ENCODE peak calls at places on chromosomes 16 and 17, in ten cellular contexts. Z, G, U, D, F, Q, J, N, B and W are unnamed samples.
A peak's percentile ranks its signal among the peaks of the same experiment; 100 is the strongest.

GRCh38 chr17:16916557-16916920 is 55.4 kb downstream of the TNFRSF13B start:
- DNase-seq in Z (no peak), G (no peak), U (no peak), D (no peak), F (no peak), Q (no peak), J (no peak), N (no peak), B (no peak), W (no peak)

GRCh38 chr16:12458591-12459400 is 344.9 kb downstream of the CPPED1 start:
- DNase-seq in Z (no peak), G (no peak), U (no peak), D (peak; percentile 6), F (no peak), Q (no peak), J (no peak), N (no peak), B (peak; percentile 44), W (no peak)

GRCh38 chr17:47694018-47694817 is at the start of gene TBKBP1:
- DNase-seq in Z (peak; percentile 79), G (no peak), U (peak; percentile 27), D (peak; percentile 82), F (peak; percentile 85), Q (peak; percentile 87), J (no peak), N (no peak), B (peak; percentile 72), W (peak; percentile 92)

GRCh38 chr16:83045790-83046189 is 419.0 kb downstream of the CDH13 start:
- DNase-seq in Z (no peak), G (no peak), U (no peak), D (no peak), F (no peak), Q (no peak), J (no peak), N (no peak), B (no peak), W (no peak)

GRCh38 chr17:1182831-1183578 is 3.2 kb upstream of the ABR start:
- DNase-seq in Z (no peak), G (no peak), U (peak; percentile 37), D (no peak), F (no peak), Q (no peak), J (no peak), N (no peak), B (no peak), W (no peak)

GRCh38 chr17:20206068-20206467 is 196.9 kb downstream of the SPECC1 start:
- DNase-seq in Z (no peak), G (peak; percentile 43), U (no peak), D (no peak), F (no peak), Q (no peak), J (peak; percentile 18), N (no peak), B (no peak), W (no peak)

GRCh38 chr17:35376245-35376644 is 2.8 kb upstream of the SLFN11 start:
- DNase-seq in Z (no peak), G (no peak), U (peak; percentile 20), D (no peak), F (no peak), Q (no peak), J (peak; percentile 82), N (no peak), B (no peak), W (no peak)

GRCh38 chr17:69567130-69567529 is 152.6 kb downstream of the MAP2K6 start:
- DNase-seq in Z (no peak), G (no peak), U (peak; percentile 41), D (no peak), F (no peak), Q (peak; percentile 8), J (no peak), N (no peak), B (no peak), W (peak; percentile 41)

GRCh38 chr16:49523435-49524159 is 150.0 kb downstream of the C16orf78 start:
- DNase-seq in Z (no peak), G (no peak), U (no peak), D (peak; percentile 86), F (no peak), Q (no peak), J (no peak), N (no peak), B (no peak), W (no peak)

GRCh38 chr16:85580684-85581083 is 32.4 kb upstream of the GSE1 start:
- DNase-seq in Z (no peak), G (no peak), U (no peak), D (no peak), F (no peak), Q (no peak), J (no peak), N (no peak), B (no peak), W (no peak)

GRCh38 chr16:78743556-78743955 is 644.1 kb downstream of the WWOX start:
- DNase-seq in Z (no peak), G (no peak), U (no peak), D (no peak), F (no peak), Q (no peak), J (no peak), N (no peak), B (no peak), W (no peak)

GRCh38 chr16:600781-601180 is 10.9 kb downstream of the RAB40C start:
- DNase-seq in Z (no peak), G (no peak), U (peak; percentile 58), D (no peak), F (no peak), Q (no peak), J (no peak), N (no peak), B (no peak), W (peak; percentile 69)
- TF ChIP-seq CTCF in Z (no peak), G (no peak), U (peak; percentile 65), D (peak; percentile 39), F (no peak), Q (no peak), J (peak; percentile 16), N (no peak), B (no peak), W (peak; percentile 46)

DNA sequence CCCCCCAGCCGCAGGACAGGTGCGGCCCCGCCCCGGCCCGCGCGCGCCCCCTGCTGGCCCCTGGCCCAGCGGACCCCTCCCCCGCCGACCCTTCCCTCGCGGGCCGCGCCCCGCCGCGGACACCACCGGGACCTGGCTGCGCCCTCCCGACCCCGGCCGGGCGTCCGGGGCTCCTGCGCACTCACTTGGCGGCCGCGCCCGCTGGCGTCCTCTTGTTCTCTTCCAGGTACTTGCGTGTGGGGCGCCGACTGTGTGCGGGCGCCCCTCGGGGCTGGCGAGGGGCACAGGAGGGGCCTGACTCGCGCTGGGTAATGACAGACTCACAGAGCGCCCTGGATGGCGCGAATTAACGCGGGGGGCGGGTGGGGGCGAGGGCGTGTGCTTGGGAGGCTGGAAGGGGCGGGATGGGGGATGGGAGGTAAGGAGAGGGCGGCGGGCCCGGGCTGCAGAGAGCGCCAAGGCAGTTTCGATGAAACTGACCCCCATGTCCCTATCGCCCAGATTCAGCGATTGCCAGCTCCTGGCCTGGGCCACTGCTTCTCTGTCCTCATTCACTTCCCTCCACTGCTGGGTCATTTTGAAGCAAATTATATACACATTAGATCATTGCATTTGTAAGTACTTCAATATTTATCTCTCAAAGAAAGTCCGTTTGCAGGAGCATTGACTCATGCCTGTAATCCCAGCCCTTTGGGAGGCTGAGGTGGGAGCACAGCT is 445 bp upstream of the DBNDD1 start:
- DNase-seq in Z (no peak), G (no peak), U (peak; percentile 75), D (peak; percentile 38), F (peak; percentile 70), Q (peak; percentile 65), J (peak; percentile 69), N (no peak), B (peak; percentile 93), W (peak; percentile 86)
- TF ChIP-seq CTCF in Z (peak; percentile 19), G (no peak), U (peak; percentile 7), D (peak; percentile 48), F (no peak), Q (peak; percentile 59), J (no peak), N (peak; percentile 33), B (peak; percentile 27), W (peak; percentile 53)

DNA sequence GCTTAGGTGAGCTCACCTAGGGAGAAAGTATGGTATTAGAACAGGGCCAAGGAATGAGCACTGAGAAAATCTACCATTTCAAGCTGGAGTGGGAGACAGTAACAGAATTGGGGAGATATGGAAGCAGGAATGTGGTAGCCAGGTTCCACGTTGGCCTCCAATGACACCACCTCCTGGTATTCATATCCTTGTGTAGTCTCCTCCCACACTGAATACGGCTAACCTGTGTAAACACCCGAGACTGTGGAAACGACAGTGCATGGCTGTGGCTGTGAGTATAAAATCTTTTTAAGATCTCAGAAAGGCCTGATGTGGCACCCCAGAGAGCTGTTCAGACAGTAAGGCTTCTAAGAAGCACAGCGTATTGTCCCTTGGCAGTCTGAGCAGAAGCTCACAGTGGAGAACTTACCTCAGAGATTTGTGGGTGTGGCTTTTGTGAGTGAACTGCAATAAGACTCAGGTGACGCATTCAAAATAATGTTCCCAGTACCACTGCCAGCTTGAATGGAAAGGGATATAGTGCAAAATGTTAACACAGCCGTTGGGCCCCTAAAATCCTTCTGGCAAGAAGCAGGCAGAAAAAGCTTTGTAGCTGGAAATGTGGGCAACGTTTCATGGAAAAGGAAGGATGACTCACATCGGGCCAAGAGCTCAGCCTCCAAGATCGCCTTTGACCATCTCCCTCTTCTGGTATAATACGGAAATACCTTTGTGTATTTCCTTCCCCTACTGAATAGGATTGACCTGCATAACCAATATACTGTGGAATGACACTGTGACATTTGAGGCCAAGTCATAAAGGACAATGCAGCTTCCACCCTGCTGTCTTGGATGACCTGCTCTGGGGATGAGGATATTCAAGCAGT is 14.4 kb downstream of the SDR42E1 start:
- DNase-seq in Z (no peak), G (no peak), U (peak; percentile 70), D (no peak), F (no peak), Q (no peak), J (peak; percentile 52), N (peak; percentile 60), B (no peak), W (peak; percentile 73)
- TF ChIP-seq CTCF in Z (peak; percentile 32), G (no peak), U (peak; percentile 56), D (peak; percentile 22), F (no peak), Q (peak; percentile 37), J (peak; percentile 25), N (peak; percentile 56), B (no peak), W (peak; percentile 52)

GRCh38 chr17:15444805-15445204 is 22.6 kb downstream of the CDRT4 start:
- DNase-seq in Z (peak; percentile 11), G (no peak), U (no peak), D (peak; percentile 73), F (no peak), Q (peak; percentile 50), J (no peak), N (no peak), B (no peak), W (no peak)

GRCh38 chr17:15447928-15448579 is 19.4 kb downstream of the CDRT4 start:
- DNase-seq in Z (peak; percentile 33), G (no peak), U (no peak), D (no peak), F (no peak), Q (peak; percentile 28), J (no peak), N (no peak), B (no peak), W (no peak)

GRCh38 chr17:15448580-15448956 is 18.9 kb downstream of the CDRT4 start:
- DNase-seq in Z (peak; percentile 46), G (no peak), U (no peak), D (no peak), F (no peak), Q (no peak), J (no peak), N (no peak), B (no peak), W (no peak)

GRCh38 chr17:15442316-15443185 is 24.9 kb downstream of the CDRT4 start:
- DNase-seq in Z (peak; percentile 48), G (no peak), U (no peak), D (no peak), F (no peak), Q (no peak), J (no peak), N (no peak), B (no peak), W (no peak)

GRCh38 chr17:15446036-15446435 is 21.4 kb downstream of the CDRT4 start:
- DNase-seq in Z (peak; percentile 37), G (no peak), U (no peak), D (no peak), F (peak; percentile 79), Q (no peak), J (no peak), N (no peak), B (no peak), W (peak; percentile 90)
- TF ChIP-seq CTCF in Z (no peak), G (no peak), U (peak; percentile 22), D (peak; percentile 24), F (peak; percentile 56), Q (peak; percentile 45), J (peak; percentile 18), N (peak; percentile 26), B (no peak), W (peak; percentile 77)